ENCODE peak calls at places on chromosomes 11 and 22, in six cellular contexts. A is thoracic aorta, N is heart right ventricle, B is cardiac muscle cell, O is colonic mucosa, E is stomach. G is an unnamed sample. For H3K36me3 and H3K4me1, the result is how much of the 10 kb centered on the place peaks cover.

GRCh38 chr11:132718711-132719641 is 813.3 kb downstream of the OPCML start:
- DNase-seq in B (peak), E (no peak), A (no peak), O (peak), N (no peak), G (no peak)

GRCh38 chr22:25160120-25160996 is 39.3 kb upstream of the CRYBB3 start:
- DNase-seq in N (no peak), O (no peak), A (no peak), E (no peak), B (no peak), G (no peak)

GRCh38 chr22:46064966-46065666 is 85.2 kb upstream of the PPARA start:
- DNase-seq in N (no peak), A (no peak), O (no peak), E (peak), B (no peak), G (peak)

GRCh38 chr22:34709641-34710040 is 356.3 kb upstream of the ISX start:
- DNase-seq in E (no peak), A (no peak), N (no peak), O (no peak), B (no peak), G (no peak)

GRCh38 chr11:73314121-73314948 is 6.3 kb downstream of the ARHGEF17 start:
- DNase-seq in O (no peak), B (peak), A (no peak), E (no peak), N (no peak), G (peak)

GRCh38 chr11:12329797-12330196 is 47.6 kb upstream of the PARVA start:
- DNase-seq in B (no peak), O (no peak), N (no peak), E (no peak), A (no peak), G (no peak)

GRCh38 chr11:70883323-70883940 is 368.9 kb downstream of the SHANK2 start:
- DNase-seq in B (no peak), N (no peak), O (no peak), E (no peak), A (no peak), G (no peak)

GRCh38 chr11:132471491-132471890 is 1060.8 kb downstream of the OPCML start:
- DNase-seq in A (no peak), N (no peak), O (no peak), E (no peak), B (peak), G (no peak)

GRCh38 chr22:30178180-30179126 is 68.1 kb downstream of the LIF start:
- DNase-seq in B (no peak), E (no peak), A (no peak), O (no peak), N (no peak), G (no peak)

GRCh38 chr22:41687901-41688364 is 734 bp downstream of the SNU13 start:
- DNase-seq in N (no peak), B (peak), O (no peak), A (no peak), E (no peak), G (peak)

GRCh38 chr22:44351685-44352377 is 39.1 kb upstream of the SHISAL1 start:
- DNase-seq in O (no peak), A (no peak), E (no peak), B (peak), N (no peak), G (no peak)

GRCh38 chr11:11972148-11972547 is 36.3 kb downstream of the DKK3 start:
- DNase-seq in O (no peak), A (no peak), E (peak), N (no peak), B (no peak), G (no peak)

GRCh38 chr11:73961321-73961720 is 10.5 kb downstream of the DNAJB13 start:
- DNase-seq in N (no peak), O (no peak), B (no peak), E (no peak), A (no peak), G (no peak)

GRCh38 chr11:82732734-82733443 is 775 bp downstream of the FAM181B start:
- DNase-seq in E (no peak), N (peak), A (no peak), O (no peak), B (no peak), G (no peak)

GRCh38 chr11:125394306-125394705 is 101.8 kb downstream of the FEZ1 start:
- DNase-seq in B (no peak), E (no peak), A (no peak), O (no peak), N (no peak), G (no peak)

GRCh38 chr22:29031236-29031982 is 30.2 kb downstream of the C22orf31 start:
- DNase-seq in E (peak), B (peak), O (peak), N (peak), A (peak), G (peak)

GRCh38 chr22:20758688-20759087 is 15.2 kb upstream of the SERPIND1 start:
- DNase-seq in E (no peak), N (no peak), B (no peak), A (no peak), O (no peak), G (no peak)

GRCh38 chr11:12893787-12894672 is 115.1 kb upstream of the RASSF10 start:
- DNase-seq in B (peak), E (peak), A (no peak), O (peak), N (peak), G (peak)

GRCh38 chr11:82867495-82868082 is 32.6 kb downstream of the PRCP start:
- DNase-seq in O (peak), B (peak), E (peak), N (no peak), A (peak), G (peak)

GRCh38 chr11:106172389-106172991 is 95.0 kb downstream of the AASDHPPT start:
- DNase-seq in A (no peak), B (no peak), O (no peak), E (no peak), N (no peak), G (no peak)

DNA sequence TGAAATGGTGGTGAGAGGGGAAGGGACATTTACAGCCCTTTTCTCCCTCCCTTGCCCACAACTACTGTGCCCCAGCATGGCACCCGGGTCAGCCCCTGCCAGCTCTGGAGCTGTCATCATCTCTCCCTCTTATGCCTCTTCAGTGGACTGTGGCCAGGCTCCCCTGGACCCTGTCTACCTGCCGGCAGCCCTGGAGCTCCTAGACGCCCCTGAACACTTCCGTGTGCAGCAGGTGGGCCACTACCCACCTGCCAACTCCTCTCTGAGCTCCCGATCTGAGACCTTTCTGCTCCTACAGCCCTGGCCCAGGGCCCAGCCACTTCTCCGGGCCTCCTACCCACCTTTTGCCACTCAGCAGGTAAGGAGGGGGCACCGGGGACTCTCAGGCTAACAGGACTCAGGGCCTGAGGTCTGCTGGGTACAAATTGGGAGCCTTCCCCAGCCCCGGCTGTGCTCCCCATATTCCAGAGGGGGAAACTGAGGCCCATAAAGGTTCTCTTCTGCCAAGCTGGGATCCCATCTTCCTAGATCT is 2.9 kb downstream of the TMEM132A start:
- DNase-seq in O (no peak), A (no peak), N (no peak), E (no peak), B (no peak), G (no peak)
- H3K36me3 ChIP-seq in O (under half), A (under half), N (under half), E (under half), B (under half), G (under half)

GRCh38 chr22:36373258-36373579 is 14.5 kb downstream of the MYH9 start:
- DNase-seq in N (no peak), O (no peak), E (no peak), B (no peak), A (no peak), G (peak)
- H3K4me1 ChIP-seq in N (half or more), O (half or more), E (half or more), B (under half), A (half or more), G (under half)

GRCh38 chr22:23764931-23765881 is 2.4 kb downstream of the C22orf15 start:
- DNase-seq in O (no peak), B (no peak), E (no peak), N (no peak), A (no peak), G (no peak)

GRCh38 chr22:23767303-23767672 is 484 bp downstream of the CHCHD10 start:
- DNase-seq in E (no peak), A (no peak), O (no peak), N (no peak), B (no peak), G (no peak)

GRCh38 chr22:23769321-23769965 is 1.7 kb upstream of the CHCHD10 start:
- DNase-seq in E (no peak), O (no peak), A (no peak), B (no peak), N (no peak), G (no peak)

GRCh38 chr22:23763579-23764331 is 965 bp downstream of the C22orf15 start:
- DNase-seq in B (no peak), N (peak), E (no peak), A (no peak), O (no peak), G (no peak)

DNA sequence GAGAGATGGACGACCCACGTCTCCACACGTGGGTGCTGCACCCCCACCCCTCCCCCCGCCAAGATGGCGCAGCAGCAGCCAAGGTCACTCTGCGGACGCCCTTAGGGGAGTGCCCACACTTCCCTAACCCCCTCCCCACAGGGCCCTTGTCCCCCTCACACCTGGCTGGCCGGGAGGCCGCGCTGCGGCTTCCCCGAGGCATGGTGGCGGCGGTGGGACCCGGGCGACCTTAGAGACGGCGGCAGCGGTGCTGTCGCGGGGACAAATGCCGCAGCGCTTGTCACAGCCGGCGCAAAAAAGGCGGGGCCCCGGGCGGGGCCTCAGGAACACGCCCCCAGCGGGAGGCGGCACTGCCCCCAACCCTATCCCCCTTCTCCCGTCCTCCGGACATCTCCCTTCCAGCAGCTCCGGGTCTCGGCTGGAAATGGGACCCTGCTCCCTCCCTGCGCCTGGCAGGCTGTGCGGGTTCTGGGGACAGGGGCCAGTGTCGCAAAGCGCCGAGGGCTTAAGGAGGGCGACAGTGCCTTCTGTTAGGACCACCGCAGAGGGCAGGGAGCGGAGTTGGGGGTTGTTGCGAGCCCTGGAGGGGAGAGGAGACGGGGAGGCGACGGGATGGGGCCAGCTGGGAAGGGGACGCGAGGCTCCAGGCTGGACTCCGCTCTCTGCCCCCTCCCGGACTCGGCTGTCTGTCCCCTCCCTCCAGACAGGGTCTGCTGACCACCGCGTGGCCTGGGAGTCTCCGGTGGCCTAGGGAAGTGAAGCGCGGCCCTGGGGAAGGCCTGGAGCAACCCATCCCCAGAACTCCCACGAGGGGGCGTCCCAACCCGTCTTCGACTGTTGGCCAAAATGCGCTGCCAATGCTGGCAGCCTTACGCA is at the start of gene CHCHD10:
- DNase-seq in O (peak), A (peak), B (peak), E (peak), N (peak), G (peak)
- H3K27ac ChIP-seq in O (peak), A (peak), B (peak), E (peak), N (peak), G (peak)

GRCh38 chr11:102186836-102187235 is 76.6 kb downstream of the YAP1 start:
- DNase-seq in E (no peak), A (no peak), N (no peak), O (no peak), B (peak), G (no peak)
- H3K36me3 ChIP-seq in E (under half), A (under half), N (under half), O (under half), B (under half), G (under half)